ENCODE peak calls at places on chromosomes 4 and X, in four cellular contexts. G, B, Q and K are unnamed samples.

GRCh38 chr4:119103263-119103662 is 32.4 kb upstream of the MYOZ2 start:
- DNase-seq in B (no peak), G (peak; percentile 11), Q (peak; percentile 91), K (peak; percentile 93)

GRCh38 chr4:14196141-14196540 is 568.6 kb upstream of the BOD1L1 start:
- DNase-seq in Q (peak; percentile 40), G (peak; percentile 28), B (no peak), K (peak; percentile 3)

GRCh38 chr4:85741921-85742591 is 267.1 kb downstream of the ARHGAP24 start:
- DNase-seq in Q (no peak), G (no peak), B (no peak), K (no peak)

GRCh38 chrX:16993791-16994318 is 47.4 kb downstream of the REPS2 start:
- DNase-seq in G (no peak), B (no peak), Q (no peak), K (peak; percentile 0)

GRCh38 chr4:85761803-85762202 is 286.9 kb downstream of the ARHGAP24 start:
- DNase-seq in B (no peak), G (no peak), Q (no peak), K (no peak)

GRCh38 chr4:182680196-182680771 is 236.9 kb downstream of the DCTD start:
- DNase-seq in B (no peak), Q (no peak), G (no peak), K (no peak)

GRCh38 chrX:128781506-128781905 is 729.3 kb upstream of the ACTRT1 start:
- DNase-seq in B (no peak), Q (no peak), G (peak; percentile 19), K (peak; percentile 20)

GRCh38 chrX:19840899-19841648 is 46.3 kb downstream of the SH3KBP1 start:
- DNase-seq in G (peak; percentile 21), Q (peak; percentile 50), B (no peak), K (no peak)

GRCh38 chr4:113474017-113474416 is 287.5 kb downstream of the CAMK2D start:
- DNase-seq in B (no peak), G (no peak), Q (peak; percentile 68), K (no peak)

GRCh38 chr4:2462218-2462991 is 6.5 kb upstream of the RNF4 start:
- DNase-seq in B (peak; percentile 36), Q (peak; percentile 50), G (peak; percentile 62), K (peak; percentile 30)

GRCh38 chr4:27145556-27145955 is 284.9 kb downstream of the STIM2 start:
- DNase-seq in B (no peak), G (no peak), Q (no peak), K (no peak)

GRCh38 chrX:107825698-107826285 is at the start of gene MID2:
- DNase-seq in B (peak; percentile 42), Q (peak; percentile 44), G (peak; percentile 59), K (no peak)